ENCODE peak calls at places on chromosomes 16 and 17, in nine cellular contexts. One of them, this sample, is unnamed.
A peak's percentile ranks its signal among the peaks of the same experiment; 100 is the strongest.

GRCh38 chr17:5413682-5414081 is 5.8 kb downstream of the NUP88 start:
- DNase-seq in stomach: no peak
- DNase-seq in breast epithelium: no peak
- DNase-seq in SK-N-SH: no peak
- DNase-seq in endodermal cell: no peak
- DNase-seq in OCI-LY7: no peak
- DNase-seq in suprapubic skin: no peak
- DNase-seq in Peyer's patch: no peak
- DNase-seq in left ventricle myocardium inferior: no peak
- DNase-seq in this sample: no peak

GRCh38 chr16:27642753-27643152 is 92.8 kb downstream of the KATNIP start:
- DNase-seq in stomach: no peak
- DNase-seq in breast epithelium: no peak
- DNase-seq in SK-N-SH: no peak
- DNase-seq in endodermal cell: peak; percentile 70
- DNase-seq in OCI-LY7: peak; percentile 23
- DNase-seq in suprapubic skin: no peak
- DNase-seq in Peyer's patch: no peak
- DNase-seq in left ventricle myocardium inferior: no peak
- DNase-seq in this sample: no peak

GRCh38 chr17:81832608-81833159 is 407 bp downstream of the MCRIP1 start:
- DNase-seq in stomach: no peak
- DNase-seq in breast epithelium: peak; percentile 36
- DNase-seq in SK-N-SH: peak; percentile 75
- DNase-seq in endodermal cell: no peak
- DNase-seq in OCI-LY7: peak; percentile 55
- DNase-seq in suprapubic skin: no peak
- DNase-seq in Peyer's patch: peak; percentile 61
- DNase-seq in left ventricle myocardium inferior: peak; percentile 30
- DNase-seq in this sample: no peak

GRCh38 chr16:8517280-8517679 is 73.0 kb downstream of the TMEM114 start:
- DNase-seq in stomach: no peak
- DNase-seq in breast epithelium: no peak
- DNase-seq in SK-N-SH: no peak
- DNase-seq in endodermal cell: no peak
- DNase-seq in OCI-LY7: no peak
- DNase-seq in suprapubic skin: no peak
- DNase-seq in Peyer's patch: no peak
- DNase-seq in left ventricle myocardium inferior: no peak
- DNase-seq in this sample: no peak

GRCh38 chr16:84612686-84613085 is 5.2 kb downstream of the COTL1 start:
- DNase-seq in stomach: no peak
- DNase-seq in breast epithelium: no peak
- DNase-seq in SK-N-SH: no peak
- DNase-seq in endodermal cell: no peak
- DNase-seq in OCI-LY7: no peak
- DNase-seq in suprapubic skin: no peak
- DNase-seq in Peyer's patch: no peak
- DNase-seq in left ventricle myocardium inferior: no peak
- DNase-seq in this sample: no peak

GRCh38 chr16:65012357-65012756 is 109.5 kb downstream of the CDH11 start:
- DNase-seq in stomach: no peak
- DNase-seq in breast epithelium: no peak
- DNase-seq in SK-N-SH: no peak
- DNase-seq in endodermal cell: no peak
- DNase-seq in OCI-LY7: no peak
- DNase-seq in suprapubic skin: no peak
- DNase-seq in Peyer's patch: no peak
- DNase-seq in left ventricle myocardium inferior: no peak
- DNase-seq in this sample: no peak

GRCh38 chr16:4006441-4006989 is 109.7 kb downstream of the ADCY9 start:
- DNase-seq in stomach: no peak
- DNase-seq in breast epithelium: no peak
- DNase-seq in SK-N-SH: no peak
- DNase-seq in endodermal cell: no peak
- DNase-seq in OCI-LY7: no peak
- DNase-seq in suprapubic skin: no peak
- DNase-seq in Peyer's patch: no peak
- DNase-seq in left ventricle myocardium inferior: no peak
- DNase-seq in this sample: no peak

GRCh38 chr16:71296584-71297133 is 7.5 kb upstream of the CMTR2 start:
- DNase-seq in stomach: no peak
- DNase-seq in breast epithelium: no peak
- DNase-seq in SK-N-SH: no peak
- DNase-seq in endodermal cell: no peak
- DNase-seq in OCI-LY7: no peak
- DNase-seq in suprapubic skin: no peak
- DNase-seq in Peyer's patch: no peak
- DNase-seq in left ventricle myocardium inferior: no peak
- DNase-seq in this sample: no peak

GRCh38 chr17:59345476-59345875 is 14.0 kb downstream of the YPEL2 start:
- DNase-seq in stomach: no peak
- DNase-seq in breast epithelium: no peak
- DNase-seq in SK-N-SH: no peak
- DNase-seq in endodermal cell: no peak
- DNase-seq in OCI-LY7: no peak
- DNase-seq in suprapubic skin: no peak
- DNase-seq in Peyer's patch: no peak
- DNase-seq in left ventricle myocardium inferior: no peak
- DNase-seq in this sample: no peak

GRCh38 chr17:39813631-39814030 is 50.5 kb downstream of the IKZF3 start:
- DNase-seq in stomach: no peak
- DNase-seq in breast epithelium: no peak
- DNase-seq in SK-N-SH: no peak
- DNase-seq in endodermal cell: no peak
- DNase-seq in OCI-LY7: no peak
- DNase-seq in suprapubic skin: no peak
- DNase-seq in Peyer's patch: peak; percentile 70
- DNase-seq in left ventricle myocardium inferior: no peak
- DNase-seq in this sample: no peak

GRCh38 chr16:65782537-65783290 is 583.8 kb upstream of the CDH5 start:
- DNase-seq in stomach: no peak
- DNase-seq in breast epithelium: no peak
- DNase-seq in SK-N-SH: no peak
- DNase-seq in endodermal cell: no peak
- DNase-seq in OCI-LY7: no peak
- DNase-seq in suprapubic skin: no peak
- DNase-seq in Peyer's patch: no peak
- DNase-seq in left ventricle myocardium inferior: no peak
- DNase-seq in this sample: no peak

GRCh38 chr17:81867952-81868673 is 3.0 kb downstream of the ARHGDIA start:
- DNase-seq in stomach: no peak
- DNase-seq in breast epithelium: no peak
- DNase-seq in SK-N-SH: peak; percentile 51
- DNase-seq in endodermal cell: no peak
- DNase-seq in OCI-LY7: peak; percentile 31
- DNase-seq in suprapubic skin: no peak
- DNase-seq in Peyer's patch: no peak
- DNase-seq in left ventricle myocardium inferior: no peak
- DNase-seq in this sample: no peak

GRCh38 chr17:42347198-42347597 is 41.0 kb downstream of the STAT3 start:
- DNase-seq in stomach: peak; percentile 67
- DNase-seq in breast epithelium: peak; percentile 64
- DNase-seq in SK-N-SH: peak; percentile 27
- DNase-seq in endodermal cell: no peak
- DNase-seq in OCI-LY7: no peak
- DNase-seq in suprapubic skin: no peak
- DNase-seq in Peyer's patch: peak; percentile 57
- DNase-seq in left ventricle myocardium inferior: no peak
- DNase-seq in this sample: peak; percentile 21

GRCh38 chr17:80773243-80773991 is 218.2 kb upstream of the CHMP6 start:
- DNase-seq in stomach: no peak
- DNase-seq in breast epithelium: no peak
- DNase-seq in SK-N-SH: peak; percentile 78
- DNase-seq in endodermal cell: peak; percentile 81
- DNase-seq in OCI-LY7: peak; percentile 76
- DNase-seq in suprapubic skin: no peak
- DNase-seq in Peyer's patch: no peak
- DNase-seq in left ventricle myocardium inferior: peak; percentile 27
- DNase-seq in this sample: peak; percentile 47

GRCh38 chr16:24580665-24581064 is 41.3 kb downstream of the RBBP6 start:
- DNase-seq in stomach: no peak
- DNase-seq in breast epithelium: no peak
- DNase-seq in SK-N-SH: peak; percentile 41
- DNase-seq in endodermal cell: no peak
- DNase-seq in OCI-LY7: no peak
- DNase-seq in suprapubic skin: no peak
- DNase-seq in Peyer's patch: no peak
- DNase-seq in left ventricle myocardium inferior: no peak
- DNase-seq in this sample: no peak

GRCh38 chr16:25896412-25896811 is 204.7 kb downstream of the HS3ST4 start:
- DNase-seq in stomach: no peak
- DNase-seq in breast epithelium: no peak
- DNase-seq in SK-N-SH: no peak
- DNase-seq in endodermal cell: no peak
- DNase-seq in OCI-LY7: no peak
- DNase-seq in suprapubic skin: no peak
- DNase-seq in Peyer's patch: no peak
- DNase-seq in left ventricle myocardium inferior: no peak
- DNase-seq in this sample: no peak

GRCh38 chr16:67296422-67296821 is 17.1 kb downstream of the PLEKHG4 start:
- DNase-seq in stomach: no peak
- DNase-seq in breast epithelium: no peak
- DNase-seq in SK-N-SH: no peak
- DNase-seq in endodermal cell: no peak
- DNase-seq in OCI-LY7: no peak
- DNase-seq in suprapubic skin: no peak
- DNase-seq in Peyer's patch: no peak
- DNase-seq in left ventricle myocardium inferior: no peak
- DNase-seq in this sample: no peak

GRCh38 chr17:39400547-39401411 is 647 bp downstream of the FBXL20 start:
- DNase-seq in stomach: peak; percentile 27
- DNase-seq in breast epithelium: no peak
- DNase-seq in SK-N-SH: peak; percentile 17
- DNase-seq in endodermal cell: no peak
- DNase-seq in OCI-LY7: no peak
- DNase-seq in suprapubic skin: peak; percentile 81
- DNase-seq in Peyer's patch: peak; percentile 47
- DNase-seq in left ventricle myocardium inferior: peak; percentile 24
- DNase-seq in this sample: no peak

GRCh38 chr17:41806685-41807445 is 4.9 kb downstream of the P3H4 start:
- DNase-seq in stomach: no peak
- DNase-seq in breast epithelium: no peak
- DNase-seq in SK-N-SH: peak; percentile 24
- DNase-seq in endodermal cell: no peak
- DNase-seq in OCI-LY7: no peak
- DNase-seq in suprapubic skin: no peak
- DNase-seq in Peyer's patch: peak; percentile 80
- DNase-seq in left ventricle myocardium inferior: no peak
- DNase-seq in this sample: no peak

GRCh38 chr17:78933025-78933958 is 8.1 kb upstream of the TIMP2 start:
- DNase-seq in stomach: peak; percentile 64
- DNase-seq in breast epithelium: peak; percentile 59
- DNase-seq in SK-N-SH: peak; percentile 68
- DNase-seq in endodermal cell: no peak
- DNase-seq in OCI-LY7: peak; percentile 23
- DNase-seq in suprapubic skin: no peak
- DNase-seq in Peyer's patch: peak; percentile 79
- DNase-seq in left ventricle myocardium inferior: peak; percentile 43
- DNase-seq in this sample: peak; percentile 44

GRCh38 chr17:39626671-39627169 is at the start of gene PPP1R1B:
- DNase-seq in stomach: no peak
- DNase-seq in breast epithelium: no peak
- DNase-seq in SK-N-SH: peak; percentile 71
- DNase-seq in endodermal cell: peak; percentile 86
- DNase-seq in OCI-LY7: no peak
- DNase-seq in suprapubic skin: no peak
- DNase-seq in Peyer's patch: no peak
- DNase-seq in left ventricle myocardium inferior: no peak
- DNase-seq in this sample: no peak

GRCh38 chr17:49835472-49835871 is 12.4 kb downstream of the TAC4 start:
- DNase-seq in stomach: no peak
- DNase-seq in breast epithelium: no peak
- DNase-seq in SK-N-SH: no peak
- DNase-seq in endodermal cell: no peak
- DNase-seq in OCI-LY7: no peak
- DNase-seq in suprapubic skin: no peak
- DNase-seq in Peyer's patch: no peak
- DNase-seq in left ventricle myocardium inferior: no peak
- DNase-seq in this sample: no peak

GRCh38 chr17:76599699-76600460 is 14.2 kb upstream of the ST6GALNAC2 start:
- DNase-seq in stomach: no peak
- DNase-seq in breast epithelium: no peak
- DNase-seq in SK-N-SH: no peak
- DNase-seq in endodermal cell: no peak
- DNase-seq in OCI-LY7: no peak
- DNase-seq in suprapubic skin: no peak
- DNase-seq in Peyer's patch: no peak
- DNase-seq in left ventricle myocardium inferior: no peak
- DNase-seq in this sample: no peak
- H3K4me3 ChIP-seq in stomach: no peak overlapping the region
- H3K4me3 ChIP-seq in breast epithelium: no peak overlapping the region
- H3K4me3 ChIP-seq in SK-N-SH: no peak overlapping the region
- H3K4me3 ChIP-seq in endodermal cell: no peak overlapping the region
- H3K4me3 ChIP-seq in OCI-LY7: no peak overlapping the region
- H3K4me3 ChIP-seq in suprapubic skin: no peak overlapping the region
- H3K4me3 ChIP-seq in Peyer's patch: no peak overlapping the region
- H3K4me3 ChIP-seq in left ventricle myocardium inferior: no peak overlapping the region
- H3K4me3 ChIP-seq in this sample: no peak overlapping the region

DNA sequence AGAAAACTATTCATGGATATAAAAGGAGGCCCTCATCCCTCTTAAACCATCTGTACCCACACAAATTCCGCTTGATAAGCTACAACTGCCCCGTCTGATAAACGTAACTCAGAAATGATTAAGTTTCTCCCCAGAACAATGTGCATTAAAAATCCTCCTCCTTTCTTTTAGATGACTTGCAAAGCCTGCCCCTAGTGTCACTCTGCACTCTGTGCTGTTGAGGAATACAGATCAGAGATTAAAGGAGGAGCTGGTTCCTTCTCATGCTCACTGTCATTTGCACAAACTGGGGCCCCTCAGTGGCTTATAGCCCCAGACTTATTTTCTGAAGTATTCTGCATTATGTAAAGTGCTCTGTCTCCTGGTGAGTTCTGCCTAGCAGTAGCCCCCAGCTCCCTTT is 33.3 kb downstream of the CDRT15 start:
- DNase-seq in stomach: no peak
- DNase-seq in breast epithelium: no peak
- DNase-seq in SK-N-SH: no peak
- DNase-seq in endodermal cell: no peak
- DNase-seq in OCI-LY7: peak; percentile 19
- DNase-seq in suprapubic skin: no peak
- DNase-seq in Peyer's patch: no peak
- DNase-seq in left ventricle myocardium inferior: no peak
- DNase-seq in this sample: no peak
- TF ChIP-seq CTCF in stomach: no peak
- TF ChIP-seq CTCF in breast epithelium: no peak
- TF ChIP-seq CTCF in SK-N-SH: no peak
- TF ChIP-seq CTCF in endodermal cell: peak; percentile 70
- TF ChIP-seq CTCF in OCI-LY7: peak; percentile 57
- TF ChIP-seq CTCF in suprapubic skin: peak; percentile 18
- TF ChIP-seq CTCF in Peyer's patch: peak; percentile 42
- TF ChIP-seq CTCF in left ventricle myocardium inferior: peak; percentile 40
- TF ChIP-seq CTCF in this sample: no peak

GRCh38 chr16:11036040-11036439 is 91.7 kb downstream of the CLEC16A start:
- DNase-seq in stomach: peak; percentile 15
- DNase-seq in breast epithelium: no peak
- DNase-seq in SK-N-SH: no peak
- DNase-seq in endodermal cell: no peak
- DNase-seq in OCI-LY7: no peak
- DNase-seq in suprapubic skin: no peak
- DNase-seq in Peyer's patch: no peak
- DNase-seq in left ventricle myocardium inferior: no peak
- DNase-seq in this sample: no peak
- H3K4me1 ChIP-seq in stomach: peaks cover 5% of the 10 kb centered on the region
- H3K4me1 ChIP-seq in breast epithelium: no peaks in the 10 kb centered on the region
- H3K4me1 ChIP-seq in SK-N-SH: no peaks in the 10 kb centered on the region
- H3K4me1 ChIP-seq in endodermal cell: peaks cover 15% of the 10 kb centered on the region
- H3K4me1 ChIP-seq in OCI-LY7: no peaks in the 10 kb centered on the region
- H3K4me1 ChIP-seq in suprapubic skin: peaks cover 53% of the 10 kb centered on the region
- H3K4me1 ChIP-seq in Peyer's patch: no peaks in the 10 kb centered on the region
- H3K4me1 ChIP-seq in left ventricle myocardium inferior: peaks cover 58% of the 10 kb centered on the region
- H3K4me1 ChIP-seq in this sample: peaks cover 15% of the 10 kb centered on the region

GRCh38 chr16:180921-181667 is 835 bp downstream of the HBQ1 start:
- DNase-seq in stomach: peak; percentile 84
- DNase-seq in breast epithelium: no peak
- DNase-seq in SK-N-SH: peak; percentile 95
- DNase-seq in endodermal cell: peak; percentile 96
- DNase-seq in OCI-LY7: peak; percentile 76
- DNase-seq in suprapubic skin: peak; percentile 87
- DNase-seq in Peyer's patch: peak; percentile 89
- DNase-seq in left ventricle myocardium inferior: peak; percentile 72
- DNase-seq in this sample: no peak
- H3K4me3 ChIP-seq in stomach: peak overlapping the region; percentile 31
- H3K4me3 ChIP-seq in breast epithelium: peak overlapping the region; percentile 36
- H3K4me3 ChIP-seq in SK-N-SH: peak overlapping the region; percentile 56
- H3K4me3 ChIP-seq in endodermal cell: peak overlapping the region; percentile 50
- H3K4me3 ChIP-seq in OCI-LY7: no peak overlapping the region
- H3K4me3 ChIP-seq in suprapubic skin: peak overlapping the region; percentile 31
- H3K4me3 ChIP-seq in Peyer's patch: peak overlapping the region; percentile 39
- H3K4me3 ChIP-seq in left ventricle myocardium inferior: peak overlapping the region; percentile 58
- H3K4me3 ChIP-seq in this sample: peak overlapping the region; percentile 62